ENCODE peak calls at places on chromosomes 11 and 22, in nine cellular contexts. One of them, this sample, is unnamed.

GRCh38 chr11:20367313-20367948 is 3.9 kb downstream of the HTATIP2 start:
- DNase-seq in K562: peak
- DNase-seq in coronary artery: no peak
- DNase-seq in GM23248: peak
- DNase-seq in esophagus muscularis mucosa: no peak
- DNase-seq in astrocyte of the spinal cord: peak
- DNase-seq in mucosa of descending colon: no peak
- DNase-seq in cardiac fibroblast: peak
- DNase-seq in bronchial epithelial cell: peak
- DNase-seq in this sample: no peak

GRCh38 chr11:35746356-35747153 is 84.0 kb downstream of the TRIM44 start:
- DNase-seq in coronary artery: no peak
- DNase-seq in astrocyte of the spinal cord: peak
- DNase-seq in cardiac fibroblast: no peak
- DNase-seq in bronchial epithelial cell: no peak
- DNase-seq in esophagus muscularis mucosa: no peak
- DNase-seq in mucosa of descending colon: no peak
- DNase-seq in GM23248: peak
- DNase-seq in K562: no peak
- DNase-seq in this sample: no peak

GRCh38 chr11:84714316-84714780 is 912.8 kb downstream of the DLG2 start:
- DNase-seq in bronchial epithelial cell: peak
- DNase-seq in GM23248: peak
- DNase-seq in esophagus muscularis mucosa: no peak
- DNase-seq in coronary artery: no peak
- DNase-seq in cardiac fibroblast: peak
- DNase-seq in K562: peak
- DNase-seq in astrocyte of the spinal cord: peak
- DNase-seq in mucosa of descending colon: peak
- DNase-seq in this sample: no peak

GRCh38 chr11:29019960-29020683 is 911.9 kb downstream of the METTL15 start:
- DNase-seq in astrocyte of the spinal cord: peak
- DNase-seq in coronary artery: no peak
- DNase-seq in esophagus muscularis mucosa: no peak
- DNase-seq in cardiac fibroblast: peak
- DNase-seq in bronchial epithelial cell: peak
- DNase-seq in K562: no peak
- DNase-seq in GM23248: peak
- DNase-seq in mucosa of descending colon: no peak
- DNase-seq in this sample: no peak

GRCh38 chr11:95121687-95122086 is 32.0 kb downstream of the ENDOD1 start:
- DNase-seq in mucosa of descending colon: no peak
- DNase-seq in coronary artery: no peak
- DNase-seq in K562: no peak
- DNase-seq in bronchial epithelial cell: no peak
- DNase-seq in cardiac fibroblast: no peak
- DNase-seq in GM23248: no peak
- DNase-seq in astrocyte of the spinal cord: no peak
- DNase-seq in esophagus muscularis mucosa: no peak
- DNase-seq in this sample: no peak

GRCh38 chr22:23511627-23512347 is 68.3 kb downstream of the IGLL1 start:
- DNase-seq in cardiac fibroblast: no peak
- DNase-seq in astrocyte of the spinal cord: no peak
- DNase-seq in coronary artery: no peak
- DNase-seq in K562: no peak
- DNase-seq in mucosa of descending colon: no peak
- DNase-seq in GM23248: no peak
- DNase-seq in esophagus muscularis mucosa: no peak
- DNase-seq in bronchial epithelial cell: no peak
- DNase-seq in this sample: no peak

GRCh38 chr11:62544521-62545436 is 1.8 kb downstream of the AHNAK start:
- DNase-seq in astrocyte of the spinal cord: no peak
- DNase-seq in cardiac fibroblast: no peak
- DNase-seq in coronary artery: no peak
- DNase-seq in K562: peak
- DNase-seq in mucosa of descending colon: peak
- DNase-seq in esophagus muscularis mucosa: no peak
- DNase-seq in bronchial epithelial cell: peak
- DNase-seq in GM23248: peak
- DNase-seq in this sample: no peak

GRCh38 chr11:44632466-44633123 is 67.1 kb downstream of the CD82 start:
- DNase-seq in bronchial epithelial cell: peak
- DNase-seq in mucosa of descending colon: peak
- DNase-seq in K562: peak
- DNase-seq in GM23248: peak
- DNase-seq in esophagus muscularis mucosa: peak
- DNase-seq in coronary artery: peak
- DNase-seq in cardiac fibroblast: peak
- DNase-seq in astrocyte of the spinal cord: no peak
- DNase-seq in this sample: no peak

GRCh38 chr22:46593211-46593676 is 26.9 kb upstream of the GRAMD4 start:
- DNase-seq in coronary artery: no peak
- DNase-seq in esophagus muscularis mucosa: no peak
- DNase-seq in K562: no peak
- DNase-seq in mucosa of descending colon: peak
- DNase-seq in cardiac fibroblast: no peak
- DNase-seq in bronchial epithelial cell: no peak
- DNase-seq in astrocyte of the spinal cord: no peak
- DNase-seq in GM23248: no peak
- DNase-seq in this sample: no peak

GRCh38 chr22:35230839-35231584 is 26.3 kb upstream of the HMGXB4 start:
- DNase-seq in GM23248: no peak
- DNase-seq in astrocyte of the spinal cord: no peak
- DNase-seq in esophagus muscularis mucosa: no peak
- DNase-seq in mucosa of descending colon: peak
- DNase-seq in coronary artery: no peak
- DNase-seq in K562: peak
- DNase-seq in cardiac fibroblast: no peak
- DNase-seq in bronchial epithelial cell: no peak
- DNase-seq in this sample: no peak

GRCh38 chr22:46862418-46863324 is 100.2 kb downstream of the TBC1D22A start:
- DNase-seq in bronchial epithelial cell: no peak
- DNase-seq in cardiac fibroblast: no peak
- DNase-seq in coronary artery: no peak
- DNase-seq in astrocyte of the spinal cord: no peak
- DNase-seq in GM23248: no peak
- DNase-seq in K562: no peak
- DNase-seq in esophagus muscularis mucosa: no peak
- DNase-seq in mucosa of descending colon: no peak
- DNase-seq in this sample: no peak

GRCh38 chr11:34825670-34826383 is 90.4 kb downstream of the APIP start:
- DNase-seq in astrocyte of the spinal cord: no peak
- DNase-seq in K562: peak
- DNase-seq in cardiac fibroblast: no peak
- DNase-seq in bronchial epithelial cell: peak
- DNase-seq in GM23248: no peak
- DNase-seq in mucosa of descending colon: peak
- DNase-seq in esophagus muscularis mucosa: no peak
- DNase-seq in coronary artery: no peak
- DNase-seq in this sample: no peak

GRCh38 chr11:103901656-103902055 is 134.8 kb upstream of the DDI1 start:
- DNase-seq in astrocyte of the spinal cord: no peak
- DNase-seq in esophagus muscularis mucosa: no peak
- DNase-seq in mucosa of descending colon: no peak
- DNase-seq in coronary artery: no peak
- DNase-seq in cardiac fibroblast: peak
- DNase-seq in bronchial epithelial cell: no peak
- DNase-seq in K562: no peak
- DNase-seq in GM23248: no peak
- DNase-seq in this sample: no peak

GRCh38 chr22:37198290-37199102 is 10.4 kb upstream of the C1QTNF6 start:
- DNase-seq in astrocyte of the spinal cord: peak
- DNase-seq in cardiac fibroblast: peak
- DNase-seq in mucosa of descending colon: peak
- DNase-seq in GM23248: peak
- DNase-seq in esophagus muscularis mucosa: no peak
- DNase-seq in bronchial epithelial cell: peak
- DNase-seq in coronary artery: no peak
- DNase-seq in K562: peak
- DNase-seq in this sample: peak

GRCh38 chr22:37196539-37197450 is 8.7 kb upstream of the C1QTNF6 start:
- DNase-seq in cardiac fibroblast: peak
- DNase-seq in K562: no peak
- DNase-seq in GM23248: peak
- DNase-seq in coronary artery: peak
- DNase-seq in bronchial epithelial cell: peak
- DNase-seq in astrocyte of the spinal cord: peak
- DNase-seq in mucosa of descending colon: peak
- DNase-seq in esophagus muscularis mucosa: no peak
- DNase-seq in this sample: no peak

GRCh38 chr22:37195921-37196320 is 7.9 kb upstream of the C1QTNF6 start:
- DNase-seq in cardiac fibroblast: peak
- DNase-seq in K562: no peak
- DNase-seq in coronary artery: no peak
- DNase-seq in astrocyte of the spinal cord: no peak
- DNase-seq in esophagus muscularis mucosa: no peak
- DNase-seq in bronchial epithelial cell: peak
- DNase-seq in mucosa of descending colon: no peak
- DNase-seq in GM23248: peak
- DNase-seq in this sample: no peak

GRCh38 chr22:37199103-37199838 is 11.2 kb upstream of the C1QTNF6 start:
- DNase-seq in K562: peak
- DNase-seq in bronchial epithelial cell: peak
- DNase-seq in esophagus muscularis mucosa: peak
- DNase-seq in GM23248: peak
- DNase-seq in cardiac fibroblast: peak
- DNase-seq in coronary artery: peak
- DNase-seq in astrocyte of the spinal cord: peak
- DNase-seq in mucosa of descending colon: peak
- DNase-seq in this sample: peak

GRCh38 chr22:37197451-37198289 is 9.6 kb upstream of the C1QTNF6 start:
- DNase-seq in esophagus muscularis mucosa: no peak
- DNase-seq in bronchial epithelial cell: peak
- DNase-seq in mucosa of descending colon: peak
- DNase-seq in GM23248: peak
- DNase-seq in coronary artery: no peak
- DNase-seq in cardiac fibroblast: peak
- DNase-seq in astrocyte of the spinal cord: peak
- DNase-seq in K562: no peak
- DNase-seq in this sample: no peak
- H3K4me3 ChIP-seq in esophagus muscularis mucosa: no peak
- H3K4me3 ChIP-seq in bronchial epithelial cell: no peak
- H3K4me3 ChIP-seq in mucosa of descending colon: no peak
- H3K4me3 ChIP-seq in GM23248: peak
- H3K4me3 ChIP-seq in coronary artery: peak
- H3K4me3 ChIP-seq in cardiac fibroblast: no peak
- H3K4me3 ChIP-seq in astrocyte of the spinal cord: no peak
- H3K4me3 ChIP-seq in K562: peak
- H3K4me3 ChIP-seq in this sample: peak

DNA sequence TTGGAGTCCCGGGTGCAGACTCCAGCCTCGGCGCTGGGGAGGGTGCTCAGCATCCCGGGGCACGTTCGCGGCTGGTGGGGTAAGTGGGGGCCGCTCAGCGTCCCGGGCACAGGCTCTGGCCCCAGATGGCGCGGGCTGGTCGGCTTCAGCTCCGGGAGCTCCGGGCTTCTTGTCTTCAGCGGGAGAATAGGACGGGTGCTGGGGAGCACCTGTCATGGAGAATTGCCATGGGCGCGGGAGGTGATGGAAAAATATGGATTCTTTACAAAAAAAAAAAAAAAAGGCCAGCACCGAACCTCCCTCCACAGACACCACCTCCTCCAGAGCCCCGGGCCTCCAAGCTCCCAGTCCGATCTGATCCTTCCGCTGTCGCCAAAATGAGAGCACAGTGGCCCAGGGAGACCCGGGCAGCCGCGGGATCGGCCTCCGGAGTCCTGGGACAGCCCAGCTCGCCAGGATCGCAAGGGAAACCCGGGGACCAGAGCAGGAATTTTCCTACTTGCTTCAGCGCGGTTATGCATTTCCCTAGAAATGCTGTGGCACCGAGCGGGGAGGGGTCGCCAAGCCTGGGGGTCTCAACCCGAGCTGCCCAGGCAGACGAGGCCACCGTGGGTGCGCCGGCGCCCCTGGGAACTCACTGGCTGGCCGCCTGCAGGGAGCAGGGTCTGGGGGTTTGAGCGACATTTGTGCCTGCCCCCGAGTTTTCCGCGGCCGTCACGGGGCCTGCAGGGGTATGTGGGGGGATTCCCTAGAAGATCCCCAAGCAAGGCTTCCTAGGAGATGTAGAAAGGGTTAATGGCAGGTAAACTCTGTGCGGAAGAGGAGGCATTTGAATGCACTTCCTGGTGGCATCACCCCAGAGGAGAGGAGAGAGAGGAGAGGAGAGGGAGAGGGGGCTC is 1336.9 kb downstream of the BRD1 start:
- DNase-seq in cardiac fibroblast: no peak
- DNase-seq in K562: no peak
- DNase-seq in astrocyte of the spinal cord: no peak
- DNase-seq in coronary artery: no peak
- DNase-seq in bronchial epithelial cell: no peak
- DNase-seq in GM23248: peak
- DNase-seq in esophagus muscularis mucosa: no peak
- DNase-seq in mucosa of descending colon: no peak
- DNase-seq in this sample: no peak
- H3K4me3 ChIP-seq in cardiac fibroblast: no peak
- H3K4me3 ChIP-seq in K562: no peak
- H3K4me3 ChIP-seq in astrocyte of the spinal cord: no peak
- H3K4me3 ChIP-seq in coronary artery: peak
- H3K4me3 ChIP-seq in bronchial epithelial cell: no peak
- H3K4me3 ChIP-seq in GM23248: peak
- H3K4me3 ChIP-seq in esophagus muscularis mucosa: peak
- H3K4me3 ChIP-seq in mucosa of descending colon: no peak
- H3K4me3 ChIP-seq in this sample: no peak

GRCh38 chr11:327581-327923 is 6.9 kb upstream of the IFITM3 start:
- DNase-seq in astrocyte of the spinal cord: no peak
- DNase-seq in cardiac fibroblast: no peak
- DNase-seq in mucosa of descending colon: no peak
- DNase-seq in GM23248: no peak
- DNase-seq in coronary artery: no peak
- DNase-seq in esophagus muscularis mucosa: no peak
- DNase-seq in bronchial epithelial cell: no peak
- DNase-seq in K562: no peak
- DNase-seq in this sample: no peak
- H3K4me3 ChIP-seq in astrocyte of the spinal cord: no peak
- H3K4me3 ChIP-seq in cardiac fibroblast: no peak
- H3K4me3 ChIP-seq in mucosa of descending colon: no peak
- H3K4me3 ChIP-seq in GM23248: no peak
- H3K4me3 ChIP-seq in coronary artery: peak
- H3K4me3 ChIP-seq in esophagus muscularis mucosa: no peak
- H3K4me3 ChIP-seq in bronchial epithelial cell: no peak
- H3K4me3 ChIP-seq in K562: peak
- H3K4me3 ChIP-seq in this sample: no peak

DNA sequence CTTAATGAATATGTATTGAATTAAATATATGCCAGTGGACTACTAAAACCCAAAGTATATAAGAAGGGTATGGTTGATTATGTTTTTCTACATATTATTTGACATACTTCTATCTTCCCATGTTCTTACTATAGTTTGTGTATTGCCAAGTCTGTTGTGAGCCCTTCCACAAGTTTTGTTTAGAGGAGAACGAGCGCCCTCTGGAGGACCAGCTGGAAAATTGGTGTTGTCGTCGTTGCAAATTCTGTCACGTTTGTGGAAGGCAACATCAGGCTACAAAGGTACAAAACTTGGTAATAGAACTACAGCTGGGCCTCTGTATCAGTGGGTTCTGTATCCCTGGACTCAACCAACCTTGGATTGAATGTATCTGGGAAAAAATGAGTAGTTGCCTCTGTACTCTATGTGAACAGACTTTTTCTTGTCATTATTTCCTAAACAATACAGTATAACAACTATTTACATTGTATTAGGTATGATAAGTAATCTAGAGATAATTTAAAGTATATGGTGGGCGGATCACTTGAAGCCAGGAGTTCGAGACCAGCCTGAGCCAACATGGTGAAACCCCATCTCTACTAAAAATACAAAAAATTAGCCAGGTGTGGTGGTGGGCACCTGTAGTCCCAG is 38.7 kb upstream of the TTC36 start:
- DNase-seq in K562: peak
- DNase-seq in mucosa of descending colon: peak
- DNase-seq in cardiac fibroblast: peak
- DNase-seq in astrocyte of the spinal cord: peak
- DNase-seq in esophagus muscularis mucosa: no peak
- DNase-seq in bronchial epithelial cell: peak
- DNase-seq in coronary artery: no peak
- DNase-seq in GM23248: peak
- DNase-seq in this sample: peak
- H3K4me3 ChIP-seq in K562: no peak
- H3K4me3 ChIP-seq in mucosa of descending colon: no peak
- H3K4me3 ChIP-seq in cardiac fibroblast: no peak
- H3K4me3 ChIP-seq in astrocyte of the spinal cord: no peak
- H3K4me3 ChIP-seq in esophagus muscularis mucosa: no peak
- H3K4me3 ChIP-seq in bronchial epithelial cell: no peak
- H3K4me3 ChIP-seq in coronary artery: no peak
- H3K4me3 ChIP-seq in GM23248: no peak
- H3K4me3 ChIP-seq in this sample: no peak